ENCODE peak calls at places on chromosomes 5 and 9, in five cellular contexts. U is left colon; W is activated CD4-positive, alpha-beta T cell treated with anti-CD3 and anti-CD28 coated beads, Interleukin-2, amount 50 U/mL, for 48 hours; K is stimulated activated CD8-positive, alpha-beta memory T cell treated with anti-CD3 and anti-CD28 coated beads, Interleukin-12 subunit alpha, Interleukin-12 subunit beta, amount 100 ng/mL, for 4 hours; I is amniotic stem cell. R is an unnamed sample.
A peak's percentile ranks its signal among the peaks of the same experiment; 100 is the strongest.

GRCh38 chr5:178469975-178470692 is 120.1 kb downstream of the COL23A1 start:
- DNase-seq in K (no peak), W (no peak), U (no peak), I (no peak), R (no peak)

GRCh38 chr9:86637515-86637914 is 283.3 kb upstream of the TUT7 start:
- DNase-seq in I (no peak), U (no peak), W (peak; percentile 2), K (no peak), R (no peak)

GRCh38 chr9:13728917-13729811 is 449.7 kb upstream of the MPDZ start:
- DNase-seq in W (no peak), U (no peak), I (no peak), K (no peak), R (no peak)

GRCh38 chr5:15513379-15513778 is 13.4 kb downstream of the FBXL7 start:
- DNase-seq in I (no peak), W (no peak), K (no peak), U (no peak), R (no peak)

GRCh38 chr9:127503947-127504886 is 52.9 kb downstream of the LRSAM1 start:
- DNase-seq in W (peak; percentile 84), I (peak; percentile 15), U (peak; percentile 80), K (peak; percentile 53), R (peak; percentile 60)

GRCh38 chr5:74722271-74722670 is 37.2 kb downstream of the HEXB start:
- DNase-seq in U (no peak), K (no peak), W (no peak), I (no peak), R (no peak)

GRCh38 chr5:79120221-79120620 is 8.6 kb downstream of the BHMT start:
- DNase-seq in U (no peak), I (no peak), K (no peak), W (no peak), R (no peak)

GRCh38 chr9:36625006-36625600 is 52.4 kb downstream of the MELK start:
- DNase-seq in I (peak; percentile 31), K (no peak), W (no peak), U (peak; percentile 30), R (no peak)

GRCh38 chr9:19720374-19720773 is 68.5 kb downstream of the SLC24A2 start:
- DNase-seq in K (no peak), I (peak; percentile 3), W (no peak), U (no peak), R (no peak)

GRCh38 chr5:175206651-175207050 is 237.3 kb downstream of the DRD1 start:
- DNase-seq in I (no peak), K (no peak), W (no peak), U (no peak), R (no peak)

GRCh38 chr9:20914556-20914955 is 116.9 kb downstream of the HACD4 start:
- DNase-seq in I (no peak), K (no peak), W (no peak), U (no peak), R (no peak)

GRCh38 chr5:57002959-57003485 is 51.1 kb upstream of the MIER3 start:
- DNase-seq in W (no peak), K (no peak), I (no peak), U (no peak), R (no peak)

GRCh38 chr9:115046199-115046598 is 71.8 kb downstream of the TNC start:
- DNase-seq in U (no peak), I (no peak), K (no peak), W (no peak), R (no peak)

GRCh38 chr5:161399996-161400562 is 146.4 kb downstream of the GABRB2 start:
- DNase-seq in W (no peak), I (no peak), K (no peak), U (no peak), R (no peak)

GRCh38 chr9:69122086-69122390 is 52.0 kb upstream of the TJP2 start:
- DNase-seq in I (peak; percentile 63), K (no peak), W (peak; percentile 32), U (peak; percentile 56), R (peak; percentile 33)

GRCh38 chr5:134595458-134595838 is 37.2 kb downstream of the SAR1B start:
- DNase-seq in W (no peak), I (no peak), K (no peak), U (no peak), R (no peak)

GRCh38 chr9:93480728-93481324 is 27.4 kb upstream of the FAM120AOS start:
- DNase-seq in U (no peak), I (no peak), W (no peak), K (no peak), R (no peak)

GRCh38 chr9:127754099-127754760 is 19.1 kb upstream of the TOR2A start:
- DNase-seq in U (no peak), K (no peak), I (no peak), W (no peak), R (no peak)

GRCh38 chr5:100464418-100464817 is 70.8 kb upstream of the FAM174A start:
- DNase-seq in K (no peak), I (no peak), U (no peak), W (no peak), R (no peak)

GRCh38 chr9:120324996-120325642 is 254.8 kb downstream of the CDK5RAP2 start:
- DNase-seq in W (no peak), U (no peak), I (no peak), K (no peak), R (no peak)

GRCh38 chr5:138985256-138985655 is 110.1 kb upstream of the LRRTM2 start:
- DNase-seq in I (no peak), U (no peak), W (no peak), K (no peak), R (no peak)

GRCh38 chr9:69771775-69772418 is 12.1 kb upstream of the PTAR1 start:
- DNase-seq in W (no peak), U (no peak), K (no peak), I (peak; percentile 22), R (no peak)

GRCh38 chr5:151456321-151456940 is 9.0 kb downstream of the SLC36A1 start:
- DNase-seq in K (no peak), I (no peak), W (no peak), U (peak; percentile 37), R (no peak)

GRCh38 chr9:6975198-6975597 is 217.4 kb downstream of the KDM4C start:
- DNase-seq in I (no peak), W (no peak), U (no peak), K (no peak), R (no peak)

GRCh38 chr9:114824130-114824529 is 18.3 kb upstream of the TNFSF15 start:
- DNase-seq in W (no peak), I (no peak), U (no peak), K (no peak), R (no peak)

GRCh38 chr5:133825631-133826289 is 142.7 kb downstream of the C5orf15 start:
- DNase-seq in U (no peak), K (no peak), W (no peak), I (no peak), R (no peak)

GRCh38 chr5:177453852-177454396 is 7.3 kb downstream of the PRR7 start:
- DNase-seq in I (no peak), K (no peak), U (no peak), W (no peak), R (no peak)

GRCh38 chr9:137077010-137077747 is at the start of gene UAP1L1:
- DNase-seq in W (peak; percentile 54), K (peak; percentile 37), I (no peak), U (peak; percentile 81), R (peak; percentile 58)

GRCh38 chr5:76292923-76293322 is 110.2 kb upstream of the IQGAP2 start:
- DNase-seq in I (no peak), U (no peak), W (no peak), K (no peak), R (no peak)

GRCh38 chr5:93249651-93250289 is 331.2 kb downstream of the NR2F1-AS1 start:
- DNase-seq in I (no peak), K (no peak), U (no peak), W (no peak), R (no peak)

GRCh38 chr9:105296889-105297288 is 52.4 kb downstream of the SLC44A1 start:
- DNase-seq in U (no peak), K (no peak), I (peak; percentile 81), W (no peak), R (no peak)

GRCh38 chr5:96829336-96829735 is 21.6 kb upstream of the ERAP1 start:
- DNase-seq in K (no peak), I (no peak), U (no peak), W (no peak), R (no peak)

GRCh38 chr5:72018158-72018803 is 89.0 kb upstream of the MAP1B start:
- DNase-seq in W (peak; percentile 78), I (no peak), U (peak; percentile 32), K (peak; percentile 16), R (peak; percentile 23)

GRCh38 chr5:143527808-143528207 is 124.3 kb upstream of the NR3C1 start:
- DNase-seq in W (no peak), K (no peak), I (no peak), U (no peak), R (no peak)

GRCh38 chr5:127988149-127988755 is 95.3 kb upstream of the SLC12A2 start:
- DNase-seq in K (no peak), W (no peak), I (peak; percentile 34), U (no peak), R (no peak)

GRCh38 chr5:101102506-101102905 is 199.4 kb upstream of the ST8SIA4 start:
- DNase-seq in U (no peak), W (no peak), I (no peak), K (no peak), R (no peak)

GRCh38 chr5:130286971-130287370 is 382.7 kb downstream of the CHSY3 start:
- DNase-seq in K (no peak), W (no peak), I (no peak), U (no peak), R (no peak)

GRCh38 chr5:137836301-137836700 is 31.4 kb upstream of the MYOT start:
- DNase-seq in W (no peak), I (no peak), U (no peak), K (no peak), R (no peak)

GRCh38 chr5:180910735-180911134 is 11.8 kb downstream of the BTNL8 start:
- DNase-seq in U (no peak), K (no peak), W (no peak), I (no peak), R (no peak)

GRCh38 chr9:4796988-4797956 is 4.5 kb downstream of the RCL1 start:
- DNase-seq in K (no peak), W (no peak), I (peak; percentile 8), U (no peak), R (no peak)

R was measured in activated B cell treated with CpG ODN at 0.5 μM for 24 hours.